ENCODE peak calls at places on chromosomes 13 and 19, in five cellular contexts. P is caudate nucleus, L is aorta, Z is body of pancreas, Q is ovary. G is an unnamed sample.

GRCh38 chr13:40626566-40626965 is 39.9 kb downstream of the FOXO1 start:
- DNase-seq in Q (no peak), P (no peak), Z (no peak), L (no peak), G (no peak)

GRCh38 chr19:44686896-44687295 is 12.1 kb upstream of the CEACAM16 start:
- DNase-seq in Z (no peak), L (peak), P (no peak), Q (no peak), G (no peak)

GRCh38 chr13:105048685-105049084 is 1486.8 kb downstream of the EFNB2 start:
- DNase-seq in P (no peak), Z (no peak), L (no peak), Q (no peak), G (no peak)

GRCh38 chr13:99296270-99296865 is 10.8 kb downstream of the GPR183 start:
- DNase-seq in Q (no peak), L (no peak), P (no peak), Z (no peak), G (no peak)

GRCh38 chr19:13978721-13979191 is 26.4 kb downstream of the DCAF15 start:
- DNase-seq in L (peak), Z (no peak), Q (peak), P (no peak), G (no peak)

GRCh38 chr19:1264801-1265610 is 4.1 kb upstream of the CIRBP start:
- DNase-seq in P (no peak), Q (peak), Z (peak), L (peak), G (no peak)

GRCh38 chr19:3176715-3177501 is 1.7 kb upstream of the S1PR4 start:
- DNase-seq in L (peak), P (no peak), Z (no peak), Q (no peak), G (no peak)

GRCh38 chr13:57633141-57633949 is 1.8 kb downstream of the PCDH17 start:
- DNase-seq in P (peak), Q (peak), L (peak), Z (peak), G (peak)

GRCh38 chr13:52459668-52460067 is 4.4 kb downstream of the CKAP2 start:
- DNase-seq in Z (no peak), P (no peak), L (no peak), Q (no peak), G (no peak)

GRCh38 chr19:44305457-44305856 is 632 bp upstream of the ZNF235 start:
- DNase-seq in Z (no peak), L (no peak), Q (no peak), P (no peak), G (no peak)

GRCh38 chr19:32343550-32344262 is 1.7 kb upstream of the ZNF507 start:
- DNase-seq in P (no peak), L (no peak), Z (no peak), Q (no peak), G (no peak)

GRCh38 chr19:3699071-3699740 is 1.1 kb downstream of the PIP5K1C start:
- DNase-seq in P (no peak), Q (peak), L (peak), Z (peak), G (peak)

GRCh38 chr13:46575843-46576242 is 22.9 kb downstream of the LRCH1 start:
- DNase-seq in Z (no peak), L (no peak), Q (no peak), P (no peak), G (no peak)

GRCh38 chr13:112169941-112170822 is 103.2 kb downstream of the SOX1 start:
- DNase-seq in Q (no peak), Z (no peak), P (no peak), L (peak), G (no peak)

GRCh38 chr13:114043421-114044053 is 69.7 kb upstream of the C13orf46 start:
- DNase-seq in L (no peak), Q (peak), P (no peak), Z (peak), G (no peak)

GRCh38 chr13:114044486-114044885 is 70.6 kb upstream of the C13orf46 start:
- DNase-seq in L (no peak), Z (no peak), Q (peak), P (no peak), G (no peak)

GRCh38 chr13:114046447-114046846 is 72.6 kb upstream of the C13orf46 start:
- DNase-seq in L (no peak), Q (no peak), Z (no peak), P (no peak), G (no peak)

GRCh38 chr13:114047358-114047881 is 73.5 kb upstream of the C13orf46 start:
- DNase-seq in Z (no peak), P (no peak), L (no peak), Q (peak), G (no peak)

GRCh38 chr13:114045113-114045735 is 71.3 kb upstream of the C13orf46 start:
- DNase-seq in P (no peak), L (no peak), Z (no peak), Q (no peak), G (peak)
- H3K27ac ChIP-seq in P (peak), L (no peak), Z (no peak), Q (no peak), G (peak)

GRCh38 chr13:24196593-24197197 is 36.2 kb downstream of the SPATA13 start:
- DNase-seq in P (no peak), L (no peak), Z (no peak), Q (no peak), G (no peak)

GRCh38 chr13:24194447-24194846 is 33.9 kb downstream of the SPATA13 start:
- DNase-seq in L (no peak), Q (no peak), P (no peak), Z (no peak), G (no peak)

GRCh38 chr13:24195626-24196025 is 35.1 kb downstream of the SPATA13 start:
- DNase-seq in Z (no peak), P (no peak), L (no peak), Q (no peak), G (no peak)

GRCh38 chr13:24202215-24202614 is 41.7 kb downstream of the SPATA13 start:
- DNase-seq in Q (no peak), Z (peak), P (no peak), L (no peak), G (no peak)

DNA sequence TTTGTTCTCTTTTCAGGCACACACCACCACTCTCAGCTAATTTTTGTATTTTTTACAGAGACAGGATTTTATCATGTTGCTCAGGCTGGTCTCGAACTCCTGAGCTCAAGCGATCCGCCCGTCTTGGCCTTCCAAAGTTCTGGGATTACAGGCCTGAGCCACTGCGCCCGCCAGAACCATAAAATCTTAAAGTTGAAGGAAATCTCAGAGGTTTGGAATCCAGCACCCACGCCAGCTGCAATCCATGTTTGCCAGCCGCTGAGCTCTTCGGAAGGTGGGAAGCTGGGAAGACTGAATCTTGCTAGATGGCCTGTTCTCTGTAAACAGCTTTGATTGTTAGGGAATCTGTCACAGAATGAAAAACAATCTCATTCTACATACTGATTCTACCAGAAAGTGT is 38.5 kb downstream of the SPATA13 start:
- DNase-seq in L (no peak), P (no peak), Q (no peak), Z (no peak), G (no peak)
- H3K27ac ChIP-seq in L (no peak), P (no peak), Q (no peak), Z (peak), G (no peak)

DNA sequence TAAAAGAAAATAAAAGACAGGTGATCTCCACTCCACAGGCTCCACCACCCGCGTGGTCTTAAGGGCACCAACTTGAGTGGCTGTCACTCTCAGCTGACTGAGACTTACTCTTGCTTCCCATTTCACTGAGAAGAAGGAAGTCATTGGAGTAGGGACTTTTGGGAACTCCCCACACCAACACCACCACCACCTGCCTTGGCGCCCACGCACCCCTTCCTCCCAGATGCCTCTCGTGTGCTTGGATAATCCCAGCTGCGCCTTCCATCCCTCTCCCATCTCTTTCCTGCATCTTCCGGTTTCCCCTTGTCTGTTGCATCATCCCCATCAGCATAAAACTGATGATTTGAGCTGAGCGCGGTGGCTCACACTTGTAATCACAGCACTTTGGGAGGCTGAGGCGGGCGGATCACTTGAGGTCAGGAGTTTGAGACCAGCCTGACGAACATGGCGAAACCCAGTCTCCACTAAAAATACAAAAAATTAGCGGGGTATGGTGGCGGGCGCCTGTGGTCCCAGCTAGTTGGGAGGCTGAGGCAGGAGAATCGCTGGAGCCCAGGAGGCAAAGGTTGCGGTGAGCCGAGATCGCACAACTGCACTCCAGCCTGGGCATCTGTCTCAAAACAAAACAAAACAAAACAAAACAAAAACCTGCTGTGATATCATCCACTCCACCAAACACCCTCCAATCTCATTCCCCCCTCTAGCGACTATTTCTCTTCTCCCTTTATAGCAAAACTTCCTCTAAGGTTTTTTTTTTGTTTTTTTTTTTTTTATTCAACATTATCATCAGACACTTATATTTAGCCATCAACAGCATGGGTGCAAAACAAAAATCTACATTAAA is 25.5 kb downstream of the AP2S1 start:
- DNase-seq in P (no peak), Z (no peak), L (no peak), Q (no peak), G (no peak)
- H3K27ac ChIP-seq in P (no peak), Z (peak), L (no peak), Q (no peak), G (peak)

DNA sequence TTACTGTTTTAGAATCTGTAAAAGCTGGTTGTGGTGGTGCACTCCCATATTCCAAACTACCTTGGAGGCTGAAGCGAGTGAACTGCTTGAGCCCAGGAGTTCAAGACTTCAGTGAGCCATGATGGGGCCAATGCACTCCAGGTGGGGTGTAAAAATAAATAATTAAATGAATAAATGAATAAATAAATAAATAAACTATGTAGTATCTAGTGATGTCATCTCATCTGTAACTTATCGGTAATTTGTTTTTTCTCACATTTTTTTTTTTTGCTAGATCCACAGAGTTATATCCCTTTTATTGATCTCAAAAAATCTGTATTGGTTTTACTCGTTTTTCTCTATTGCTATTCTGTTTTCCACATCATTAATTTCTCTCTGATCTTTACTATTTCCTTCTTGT is 5.0 kb downstream of the SCGB2B2 start:
- DNase-seq in Q (no peak), Z (no peak), P (no peak), L (no peak), G (no peak)
- H3K27ac ChIP-seq in Q (no peak), Z (no peak), P (no peak), L (no peak), G (no peak)

GRCh38 chr19:38118176-38118575 is 105.8 kb downstream of the DPF1 start:
- DNase-seq in L (no peak), P (no peak), Q (no peak), Z (no peak), G (no peak)

GRCh38 chr19:38122402-38123093 is 101.5 kb downstream of the DPF1 start:
- DNase-seq in P (no peak), L (no peak), Z (peak), Q (no peak), G (no peak)

GRCh38 chr19:38115264-38115802 is 108.7 kb downstream of the DPF1 start:
- DNase-seq in Z (no peak), L (no peak), P (no peak), Q (no peak), G (no peak)

GRCh38 chr19:38125238-38125637 is 98.8 kb downstream of the DPF1 start:
- DNase-seq in P (no peak), Q (no peak), Z (no peak), L (no peak), G (no peak)

GRCh38 chr19:38120471-38121030 is 103.5 kb downstream of the DPF1 start:
- DNase-seq in Q (no peak), Z (no peak), P (no peak), L (no peak), G (no peak)
- H3K27ac ChIP-seq in Q (no peak), Z (no peak), P (no peak), L (no peak), G (no peak)

G was measured in substantia nigra.